ENCODE peak calls at places on chromosome 9, in five cellular contexts. B is T-helper 17 cell; D is cardiac muscle cell; J is stimulated activated CD4-positive, alpha-beta T cell treated with anti-CD3 and anti-CD28 coated beads, TNF-alpha, amount 100 ng/mL, for 48 hours; V is epithelial cell of esophagus. N is an unnamed sample.
A peak's percentile ranks its signal among the peaks of the same experiment; 100 is the strongest.

GRCh38 chr9:133640160-133640559 is 4.0 kb downstream of the DBH start:
- DNase-seq in B (no peak), V (no peak), J (no peak), D (no peak), N (no peak)

GRCh38 chr9:22413884-22414283 is 32.7 kb upstream of the DMRTA1 start:
- DNase-seq in D (no peak), B (no peak), V (peak; percentile 41), J (no peak), N (no peak)

GRCh38 chr9:117720555-117720954 is 16.4 kb downstream of the TLR4 start:
- DNase-seq in J (no peak), V (no peak), D (no peak), B (no peak), N (no peak)

GRCh38 chr9:99819484-99820329 is 2.0 kb upstream of the NR4A3 start:
- DNase-seq in J (peak; percentile 79), V (peak; percentile 89), B (peak; percentile 94), D (peak; percentile 97), N (peak; percentile 88)

GRCh38 chr9:124503713-124504529 is 3.3 kb downstream of the NR5A1 start:
- DNase-seq in D (no peak), V (no peak), B (no peak), J (no peak), N (no peak)

GRCh38 chr9:76655121-76655531 is 109.1 kb upstream of the PCA3 start:
- DNase-seq in D (no peak), V (no peak), B (no peak), J (no peak), N (no peak)

GRCh38 chr9:127905788-127906191 is 6.4 kb upstream of the ST6GALNAC6 start:
- DNase-seq in V (no peak), J (no peak), D (no peak), B (peak; percentile 74), N (peak; percentile 67)

GRCh38 chr9:133449760-133450159 is 10.0 kb upstream of the CACFD1 start:
- DNase-seq in B (no peak), D (no peak), V (peak; percentile 83), J (no peak), N (no peak)

GRCh38 chr9:129884220-129885017 is 49.2 kb downstream of the USP20 start:
- DNase-seq in J (peak; percentile 89), D (peak; percentile 94), V (peak; percentile 87), B (peak; percentile 93), N (peak; percentile 95)

GRCh38 chr9:124202447-124202971 is 55.2 kb upstream of the NEK6 start:
- DNase-seq in D (peak; percentile 46), J (peak; percentile 69), V (no peak), B (no peak), N (peak; percentile 69)

GRCh38 chr9:35526087-35526801 is 36.3 kb downstream of the RUSC2 start:
- DNase-seq in D (no peak), J (no peak), B (no peak), V (peak; percentile 42), N (no peak)

GRCh38 chr9:120383999-120384924 is 195.7 kb downstream of the CDK5RAP2 start:
- DNase-seq in D (no peak), B (no peak), V (no peak), J (no peak), N (no peak)

GRCh38 chr9:91012933-91013841 is 211.6 kb downstream of the SYK start:
- DNase-seq in B (no peak), V (no peak), J (no peak), D (no peak), N (no peak)

GRCh38 chr9:14560194-14560593 is 133.0 kb downstream of the ZDHHC21 start:
- DNase-seq in D (no peak), V (no peak), J (no peak), B (no peak), N (no peak)

GRCh38 chr9:137373611-137373980 is 49.4 kb downstream of the EXD3 start:
- DNase-seq in J (no peak), V (no peak), B (peak; percentile 5), D (no peak), N (no peak)

GRCh38 chr9:100372648-100373047 is 19.9 kb upstream of the TEX10 start:
- DNase-seq in V (no peak), J (no peak), D (no peak), B (no peak), N (no peak)

GRCh38 chr9:128901379-128901778 is 19.4 kb upstream of the PHYHD1 start:
- DNase-seq in J (no peak), B (no peak), V (no peak), D (no peak), N (no peak)

GRCh38 chr9:92294297-92294676 is 790 bp upstream of the IARS1 start:
- DNase-seq in J (no peak), V (no peak), B (no peak), D (no peak), N (peak; percentile 5)

GRCh38 chr9:36560813-36561212 is 11.9 kb upstream of the MELK start:
- DNase-seq in J (no peak), D (no peak), B (no peak), V (peak; percentile 24), N (no peak)

GRCh38 chr9:91192785-91193657 is 168.7 kb downstream of the AUH start:
- DNase-seq in J (peak; percentile 67), V (peak; percentile 97), D (peak; percentile 95), B (no peak), N (peak; percentile 27)

GRCh38 chr9:129407905-129408452 is 212.9 kb downstream of the C9orf50 start:
- DNase-seq in D (no peak), J (no peak), B (no peak), V (no peak), N (no peak)

GRCh38 chr9:94002316-94003140 is 47.4 kb upstream of the BARX1 start:
- DNase-seq in J (no peak), D (peak; percentile 84), B (no peak), V (peak; percentile 64), N (no peak)

GRCh38 chr9:99060621-99061020 is 44.3 kb upstream of the TGFBR1 start:
- DNase-seq in V (no peak), D (no peak), B (no peak), J (no peak), N (no peak)